ENCODE peak calls at places on chromosomes 1 and 21, in nine cellular contexts. One of them, this sample, is unnamed.
A peak's percentile ranks its signal among the peaks of the same experiment; 100 is the strongest.

GRCh38 chr1:9119745-9120144 is 9.2 kb downstream of the GPR157 start:
- DNase-seq in CD4-positive, CD25-positive, alpha-beta regulatory T cell: no peak
- DNase-seq in esophagus squamous epithelium: no peak
- DNase-seq in astrocyte: no peak
- DNase-seq in right cardiac atrium: peak; percentile 24
- DNase-seq in CD8-positive, alpha-beta memory T cell: no peak
- DNase-seq in GM23248: no peak
- DNase-seq in thyroid gland: peak; percentile 89
- DNase-seq in fibroblast of lung: no peak
- DNase-seq in this sample: no peak

GRCh38 chr1:197908695-197909336 is 6.4 kb downstream of the C1orf53 start:
- DNase-seq in CD4-positive, CD25-positive, alpha-beta regulatory T cell: no peak
- DNase-seq in esophagus squamous epithelium: no peak
- DNase-seq in astrocyte: no peak
- DNase-seq in right cardiac atrium: no peak
- DNase-seq in CD8-positive, alpha-beta memory T cell: no peak
- DNase-seq in GM23248: no peak
- DNase-seq in thyroid gland: no peak
- DNase-seq in fibroblast of lung: no peak
- DNase-seq in this sample: no peak

GRCh38 chr1:160588468-160588867 is 9.2 kb upstream of the CD84 start:
- DNase-seq in CD4-positive, CD25-positive, alpha-beta regulatory T cell: no peak
- DNase-seq in esophagus squamous epithelium: no peak
- DNase-seq in astrocyte: no peak
- DNase-seq in right cardiac atrium: no peak
- DNase-seq in CD8-positive, alpha-beta memory T cell: no peak
- DNase-seq in GM23248: no peak
- DNase-seq in thyroid gland: no peak
- DNase-seq in fibroblast of lung: no peak
- DNase-seq in this sample: no peak

GRCh38 chr1:206911064-206911663 is 10.6 kb downstream of the FCMR start:
- DNase-seq in CD4-positive, CD25-positive, alpha-beta regulatory T cell: peak; percentile 67
- DNase-seq in esophagus squamous epithelium: no peak
- DNase-seq in astrocyte: peak; percentile 43
- DNase-seq in right cardiac atrium: no peak
- DNase-seq in CD8-positive, alpha-beta memory T cell: no peak
- DNase-seq in GM23248: peak; percentile 81
- DNase-seq in thyroid gland: peak; percentile 37
- DNase-seq in fibroblast of lung: peak; percentile 82
- DNase-seq in this sample: no peak

GRCh38 chr1:229068266-229069043 is 202.5 kb upstream of the RAB4A start:
- DNase-seq in CD4-positive, CD25-positive, alpha-beta regulatory T cell: no peak
- DNase-seq in esophagus squamous epithelium: no peak
- DNase-seq in astrocyte: no peak
- DNase-seq in right cardiac atrium: peak; percentile 65
- DNase-seq in CD8-positive, alpha-beta memory T cell: no peak
- DNase-seq in GM23248: no peak
- DNase-seq in thyroid gland: peak; percentile 64
- DNase-seq in fibroblast of lung: peak; percentile 49
- DNase-seq in this sample: no peak

GRCh38 chr1:198495635-198496034 is 44.8 kb downstream of the ATP6V1G3 start:
- DNase-seq in CD4-positive, CD25-positive, alpha-beta regulatory T cell: no peak
- DNase-seq in esophagus squamous epithelium: no peak
- DNase-seq in astrocyte: peak; percentile 94
- DNase-seq in right cardiac atrium: no peak
- DNase-seq in CD8-positive, alpha-beta memory T cell: no peak
- DNase-seq in GM23248: no peak
- DNase-seq in thyroid gland: no peak
- DNase-seq in fibroblast of lung: no peak
- DNase-seq in this sample: no peak

GRCh38 chr1:157274698-157275534 is 136.7 kb upstream of the ETV3 start:
- DNase-seq in CD4-positive, CD25-positive, alpha-beta regulatory T cell: no peak
- DNase-seq in esophagus squamous epithelium: no peak
- DNase-seq in astrocyte: peak; percentile 47
- DNase-seq in right cardiac atrium: no peak
- DNase-seq in CD8-positive, alpha-beta memory T cell: no peak
- DNase-seq in GM23248: peak; percentile 61
- DNase-seq in thyroid gland: no peak
- DNase-seq in fibroblast of lung: peak; percentile 6
- DNase-seq in this sample: no peak

GRCh38 chr21:39518055-39518844 is 66.5 kb downstream of the SH3BGR start:
- DNase-seq in CD4-positive, CD25-positive, alpha-beta regulatory T cell: peak; percentile 55
- DNase-seq in esophagus squamous epithelium: no peak
- DNase-seq in astrocyte: peak; percentile 27
- DNase-seq in right cardiac atrium: peak; percentile 75
- DNase-seq in CD8-positive, alpha-beta memory T cell: peak; percentile 7
- DNase-seq in GM23248: peak; percentile 53
- DNase-seq in thyroid gland: peak; percentile 62
- DNase-seq in fibroblast of lung: peak; percentile 52
- DNase-seq in this sample: peak; percentile 44

GRCh38 chr21:41162111-41162510 is 5.8 kb upstream of the BACE2 start:
- DNase-seq in CD4-positive, CD25-positive, alpha-beta regulatory T cell: no peak
- DNase-seq in esophagus squamous epithelium: no peak
- DNase-seq in astrocyte: no peak
- DNase-seq in right cardiac atrium: no peak
- DNase-seq in CD8-positive, alpha-beta memory T cell: no peak
- DNase-seq in GM23248: no peak
- DNase-seq in thyroid gland: no peak
- DNase-seq in fibroblast of lung: no peak
- DNase-seq in this sample: no peak

GRCh38 chr1:24468605-24469004 is 34.0 kb upstream of the RCAN3 start:
- DNase-seq in CD4-positive, CD25-positive, alpha-beta regulatory T cell: no peak
- DNase-seq in esophagus squamous epithelium: no peak
- DNase-seq in astrocyte: no peak
- DNase-seq in right cardiac atrium: no peak
- DNase-seq in CD8-positive, alpha-beta memory T cell: no peak
- DNase-seq in GM23248: peak; percentile 19
- DNase-seq in thyroid gland: no peak
- DNase-seq in fibroblast of lung: no peak
- DNase-seq in this sample: no peak

GRCh38 chr1:184260382-184260781 is 126.4 kb upstream of the C1orf21 start:
- DNase-seq in CD4-positive, CD25-positive, alpha-beta regulatory T cell: no peak
- DNase-seq in esophagus squamous epithelium: no peak
- DNase-seq in astrocyte: peak; percentile 90
- DNase-seq in right cardiac atrium: no peak
- DNase-seq in CD8-positive, alpha-beta memory T cell: no peak
- DNase-seq in GM23248: peak; percentile 85
- DNase-seq in thyroid gland: no peak
- DNase-seq in fibroblast of lung: peak; percentile 16
- DNase-seq in this sample: no peak

GRCh38 chr1:8350914-8351684 is 33.2 kb downstream of the SLC45A1 start:
- DNase-seq in CD4-positive, CD25-positive, alpha-beta regulatory T cell: no peak
- DNase-seq in esophagus squamous epithelium: no peak
- DNase-seq in astrocyte: no peak
- DNase-seq in right cardiac atrium: peak; percentile 60
- DNase-seq in CD8-positive, alpha-beta memory T cell: no peak
- DNase-seq in GM23248: no peak
- DNase-seq in thyroid gland: peak; percentile 1
- DNase-seq in fibroblast of lung: no peak
- DNase-seq in this sample: no peak

GRCh38 chr1:53725238-53725689 is 13.7 kb downstream of the GLIS1 start:
- DNase-seq in CD4-positive, CD25-positive, alpha-beta regulatory T cell: no peak
- DNase-seq in esophagus squamous epithelium: no peak
- DNase-seq in astrocyte: peak; percentile 79
- DNase-seq in right cardiac atrium: no peak
- DNase-seq in CD8-positive, alpha-beta memory T cell: no peak
- DNase-seq in GM23248: peak; percentile 45
- DNase-seq in thyroid gland: no peak
- DNase-seq in fibroblast of lung: peak; percentile 15
- DNase-seq in this sample: no peak

GRCh38 chr1:7046314-7046713 is 261.1 kb downstream of the CAMTA1 start:
- DNase-seq in CD4-positive, CD25-positive, alpha-beta regulatory T cell: no peak
- DNase-seq in esophagus squamous epithelium: no peak
- DNase-seq in astrocyte: peak; percentile 93
- DNase-seq in right cardiac atrium: peak; percentile 66
- DNase-seq in CD8-positive, alpha-beta memory T cell: no peak
- DNase-seq in GM23248: peak; percentile 72
- DNase-seq in thyroid gland: peak; percentile 38
- DNase-seq in fibroblast of lung: peak; percentile 55
- DNase-seq in this sample: peak; percentile 30

GRCh38 chr1:32647308-32648134 is 2.8 kb downstream of the ZBTB8OS start:
- DNase-seq in CD4-positive, CD25-positive, alpha-beta regulatory T cell: no peak
- DNase-seq in esophagus squamous epithelium: no peak
- DNase-seq in astrocyte: no peak
- DNase-seq in right cardiac atrium: no peak
- DNase-seq in CD8-positive, alpha-beta memory T cell: no peak
- DNase-seq in GM23248: no peak
- DNase-seq in thyroid gland: no peak
- DNase-seq in fibroblast of lung: no peak
- DNase-seq in this sample: no peak

GRCh38 chr1:36482724-36483388 is at the start of gene CSF3R:
- DNase-seq in CD4-positive, CD25-positive, alpha-beta regulatory T cell: no peak
- DNase-seq in esophagus squamous epithelium: no peak
- DNase-seq in astrocyte: no peak
- DNase-seq in right cardiac atrium: peak; percentile 51
- DNase-seq in CD8-positive, alpha-beta memory T cell: no peak
- DNase-seq in GM23248: no peak
- DNase-seq in thyroid gland: no peak
- DNase-seq in fibroblast of lung: no peak
- DNase-seq in this sample: no peak

DNA sequence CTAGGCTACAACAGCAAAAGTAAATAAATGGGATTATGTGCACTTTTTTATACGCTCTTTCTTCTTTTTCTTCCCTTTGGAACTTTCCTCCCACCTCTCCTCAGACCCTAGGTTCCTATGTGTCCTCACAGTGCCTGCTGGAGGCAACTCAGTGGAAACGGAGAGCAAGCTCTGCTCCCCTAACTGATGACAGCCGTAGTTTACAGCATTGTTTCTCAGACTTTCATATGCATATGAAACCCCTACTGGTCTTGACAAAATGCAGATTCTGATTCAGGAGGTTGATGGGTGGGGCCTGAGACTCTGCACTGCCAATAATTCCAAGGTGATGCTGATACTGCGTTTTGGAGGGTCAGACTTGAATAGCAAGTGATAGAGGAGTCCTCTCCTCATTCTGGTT is 34.3 kb upstream of the HMCN1 start:
- DNase-seq in CD4-positive, CD25-positive, alpha-beta regulatory T cell: no peak
- DNase-seq in esophagus squamous epithelium: no peak
- DNase-seq in astrocyte: no peak
- DNase-seq in right cardiac atrium: no peak
- DNase-seq in CD8-positive, alpha-beta memory T cell: no peak
- DNase-seq in GM23248: no peak
- DNase-seq in thyroid gland: no peak
- DNase-seq in fibroblast of lung: no peak
- DNase-seq in this sample: no peak
- H3K27ac ChIP-seq in CD4-positive, CD25-positive, alpha-beta regulatory T cell: no peak overlapping the region
- H3K27ac ChIP-seq in esophagus squamous epithelium: no peak overlapping the region
- H3K27ac ChIP-seq in astrocyte: no peak overlapping the region
- H3K27ac ChIP-seq in right cardiac atrium: no peak overlapping the region
- H3K27ac ChIP-seq in CD8-positive, alpha-beta memory T cell: no peak overlapping the region
- H3K27ac ChIP-seq in GM23248: no peak overlapping the region
- H3K27ac ChIP-seq in thyroid gland: no peak overlapping the region
- H3K27ac ChIP-seq in fibroblast of lung: no peak overlapping the region
- H3K27ac ChIP-seq in this sample: no peak overlapping the region

GRCh38 chr1:70169018-70169839 is 36.1 kb downstream of the LRRC40 start:
- DNase-seq in CD4-positive, CD25-positive, alpha-beta regulatory T cell: no peak
- DNase-seq in esophagus squamous epithelium: no peak
- DNase-seq in astrocyte: no peak
- DNase-seq in right cardiac atrium: no peak
- DNase-seq in CD8-positive, alpha-beta memory T cell: no peak
- DNase-seq in GM23248: no peak
- DNase-seq in thyroid gland: no peak
- DNase-seq in fibroblast of lung: no peak
- DNase-seq in this sample: no peak

GRCh38 chr1:70168283-70168682 is 37.1 kb downstream of the LRRC40 start:
- DNase-seq in CD4-positive, CD25-positive, alpha-beta regulatory T cell: no peak
- DNase-seq in esophagus squamous epithelium: no peak
- DNase-seq in astrocyte: no peak
- DNase-seq in right cardiac atrium: no peak
- DNase-seq in CD8-positive, alpha-beta memory T cell: no peak
- DNase-seq in GM23248: no peak
- DNase-seq in thyroid gland: no peak
- DNase-seq in fibroblast of lung: no peak
- DNase-seq in this sample: no peak

GRCh38 chr1:70171512-70171911 is 33.9 kb downstream of the LRRC40 start:
- DNase-seq in CD4-positive, CD25-positive, alpha-beta regulatory T cell: no peak
- DNase-seq in esophagus squamous epithelium: no peak
- DNase-seq in astrocyte: no peak
- DNase-seq in right cardiac atrium: no peak
- DNase-seq in CD8-positive, alpha-beta memory T cell: no peak
- DNase-seq in GM23248: no peak
- DNase-seq in thyroid gland: no peak
- DNase-seq in fibroblast of lung: no peak
- DNase-seq in this sample: no peak
- H3K4me3 ChIP-seq in CD4-positive, CD25-positive, alpha-beta regulatory T cell: no peak overlapping the region
- H3K4me3 ChIP-seq in esophagus squamous epithelium: no peak overlapping the region
- H3K4me3 ChIP-seq in astrocyte: no peak overlapping the region
- H3K4me3 ChIP-seq in right cardiac atrium: no peak overlapping the region
- H3K4me3 ChIP-seq in CD8-positive, alpha-beta memory T cell: no peak overlapping the region
- H3K4me3 ChIP-seq in GM23248: no peak overlapping the region
- H3K4me3 ChIP-seq in thyroid gland: no peak overlapping the region
- H3K4me3 ChIP-seq in fibroblast of lung: no peak overlapping the region
- H3K4me3 ChIP-seq in this sample: no peak overlapping the region

GRCh38 chr1:246959944-246960693 is 28.4 kb upstream of the AHCTF1 start:
- DNase-seq in CD4-positive, CD25-positive, alpha-beta regulatory T cell: no peak
- DNase-seq in esophagus squamous epithelium: no peak
- DNase-seq in astrocyte: no peak
- DNase-seq in right cardiac atrium: no peak
- DNase-seq in CD8-positive, alpha-beta memory T cell: no peak
- DNase-seq in GM23248: no peak
- DNase-seq in thyroid gland: no peak
- DNase-seq in fibroblast of lung: peak; percentile 66
- DNase-seq in this sample: no peak
- H3K27ac ChIP-seq in CD4-positive, CD25-positive, alpha-beta regulatory T cell: no peak overlapping the region
- H3K27ac ChIP-seq in esophagus squamous epithelium: no peak overlapping the region
- H3K27ac ChIP-seq in astrocyte: no peak overlapping the region
- H3K27ac ChIP-seq in right cardiac atrium: no peak overlapping the region
- H3K27ac ChIP-seq in CD8-positive, alpha-beta memory T cell: peak overlapping the region; percentile 64
- H3K27ac ChIP-seq in GM23248: no peak overlapping the region
- H3K27ac ChIP-seq in thyroid gland: no peak overlapping the region
- H3K27ac ChIP-seq in fibroblast of lung: no peak overlapping the region
- H3K27ac ChIP-seq in this sample: no peak overlapping the region

GRCh38 chr1:27569506-27570382 is 34.2 kb downstream of the AHDC1 start:
- DNase-seq in CD4-positive, CD25-positive, alpha-beta regulatory T cell: no peak
- DNase-seq in esophagus squamous epithelium: no peak
- DNase-seq in astrocyte: no peak
- DNase-seq in right cardiac atrium: no peak
- DNase-seq in CD8-positive, alpha-beta memory T cell: no peak
- DNase-seq in GM23248: no peak
- DNase-seq in thyroid gland: no peak
- DNase-seq in fibroblast of lung: no peak
- DNase-seq in this sample: no peak

GRCh38 chr1:27570383-27570755 is 33.6 kb downstream of the AHDC1 start:
- DNase-seq in CD4-positive, CD25-positive, alpha-beta regulatory T cell: no peak
- DNase-seq in esophagus squamous epithelium: no peak
- DNase-seq in astrocyte: no peak
- DNase-seq in right cardiac atrium: peak; percentile 65
- DNase-seq in CD8-positive, alpha-beta memory T cell: no peak
- DNase-seq in GM23248: no peak
- DNase-seq in thyroid gland: peak; percentile 52
- DNase-seq in fibroblast of lung: no peak
- DNase-seq in this sample: no peak

GRCh38 chr1:27568247-27569087 is 35.5 kb downstream of the AHDC1 start:
- DNase-seq in CD4-positive, CD25-positive, alpha-beta regulatory T cell: peak; percentile 87
- DNase-seq in esophagus squamous epithelium: peak; percentile 59
- DNase-seq in astrocyte: peak; percentile 78
- DNase-seq in right cardiac atrium: peak; percentile 98
- DNase-seq in CD8-positive, alpha-beta memory T cell: peak; percentile 91
- DNase-seq in GM23248: peak; percentile 90
- DNase-seq in thyroid gland: peak; percentile 99
- DNase-seq in fibroblast of lung: peak; percentile 87
- DNase-seq in this sample: peak; percentile 98

GRCh38 chr1:27567931-27568246 is 36.1 kb downstream of the AHDC1 start:
- DNase-seq in CD4-positive, CD25-positive, alpha-beta regulatory T cell: no peak
- DNase-seq in esophagus squamous epithelium: no peak
- DNase-seq in astrocyte: no peak
- DNase-seq in right cardiac atrium: peak; percentile 56
- DNase-seq in CD8-positive, alpha-beta memory T cell: no peak
- DNase-seq in GM23248: no peak
- DNase-seq in thyroid gland: no peak
- DNase-seq in fibroblast of lung: no peak
- DNase-seq in this sample: no peak

GRCh38 chr1:27569088-27569459 is 34.9 kb downstream of the AHDC1 start:
- DNase-seq in CD4-positive, CD25-positive, alpha-beta regulatory T cell: no peak
- DNase-seq in esophagus squamous epithelium: no peak
- DNase-seq in astrocyte: no peak
- DNase-seq in right cardiac atrium: no peak
- DNase-seq in CD8-positive, alpha-beta memory T cell: no peak
- DNase-seq in GM23248: peak; percentile 69
- DNase-seq in thyroid gland: no peak
- DNase-seq in fibroblast of lung: peak; percentile 39
- DNase-seq in this sample: no peak
- H3K4me3 ChIP-seq in CD4-positive, CD25-positive, alpha-beta regulatory T cell: no peak overlapping the region
- H3K4me3 ChIP-seq in esophagus squamous epithelium: peak overlapping the region; percentile 33
- H3K4me3 ChIP-seq in astrocyte: no peak overlapping the region
- H3K4me3 ChIP-seq in right cardiac atrium: no peak overlapping the region
- H3K4me3 ChIP-seq in CD8-positive, alpha-beta memory T cell: peak overlapping the region; percentile 26
- H3K4me3 ChIP-seq in GM23248: peak overlapping the region; percentile 57
- H3K4me3 ChIP-seq in thyroid gland: peak overlapping the region; percentile 28
- H3K4me3 ChIP-seq in fibroblast of lung: no peak overlapping the region
- H3K4me3 ChIP-seq in this sample: peak overlapping the region; percentile 35

This sample was measured in stomach.